ENCODE peak calls at places on chromosomes 13 and 19, in ten cellular contexts. Y is T-cell; F is EL; T is EH; R is activated CD4-positive, alpha-beta T cell treated with anti-CD3 and anti-CD28 coated beads, Interleukin-2, amount 50 U/mL, for 24 hours; I is GM12865; N is left cardiac atrium; C is stimulated activated CD4-positive, alpha-beta T cell treated with anti-CD3 and anti-CD28 coated beads, Interleukin-1b, Interleukin-23, amount 100 ng/mL, for 4 hours; P is fibroblast of the aortic adventitia; U is heart left ventricle. Q is an unnamed sample.

GRCh38 chr19:17041994-17042393 is 15.4 kb upstream of the CPAMD8 start:
- DNase-seq in Y (no peak), F (peak; percentile 11), T (peak; percentile 29), R (no peak), I (no peak), N (peak; percentile 35), C (no peak), P (peak; percentile 66), U (peak; percentile 64), Q (no peak)

GRCh38 chr19:41882568-41883462 is at the start of gene ARHGEF1:
- DNase-seq in Y (peak; percentile 74), F (peak; percentile 49), T (peak; percentile 58), R (peak; percentile 50), I (peak; percentile 77), N (peak; percentile 79), C (no peak), P (no peak), U (peak; percentile 80), Q (peak; percentile 60)

GRCh38 chr19:17755977-17756670 is 4.8 kb downstream of the FCHO1 start:
- DNase-seq in Y (peak; percentile 45), F (peak; percentile 31), T (peak; percentile 40), R (no peak), I (peak; percentile 93), N (no peak), C (no peak), P (peak; percentile 37), U (peak; percentile 46), Q (peak; percentile 49)

GRCh38 chr13:109145631-109146030 is 516.2 kb downstream of the MYO16 start:
- DNase-seq in Y (no peak), F (peak; percentile 68), T (peak; percentile 74), R (no peak), I (peak; percentile 48), N (no peak), C (no peak), P (peak; percentile 78), U (peak; percentile 30), Q (peak; percentile 81)

GRCh38 chr19:40193587-40193849 is 2.3 kb downstream of the MAP3K10 start:
- DNase-seq in Y (no peak), F (peak; percentile 31), T (peak; percentile 70), R (no peak), I (no peak), N (no peak), C (no peak), P (peak; percentile 45), U (no peak), Q (no peak)

GRCh38 chr13:107721436-107721835 is 493.9 kb downstream of the LIG4 start:
- DNase-seq in Y (no peak), F (no peak), T (no peak), R (no peak), I (no peak), N (no peak), C (no peak), P (no peak), U (no peak), Q (no peak)

GRCh38 chr13:71374471-71375041 is 492.4 kb downstream of the DACH1 start:
- DNase-seq in Y (no peak), F (no peak), T (no peak), R (no peak), I (no peak), N (no peak), C (no peak), P (no peak), U (no peak), Q (no peak)

GRCh38 chr19:38737297-38737865 is 6.9 kb downstream of the CAPN12 start:
- DNase-seq in Y (no peak), F (no peak), T (peak; percentile 4), R (no peak), I (peak; percentile 1), N (no peak), C (no peak), P (no peak), U (no peak), Q (peak; percentile 13)

GRCh38 chr13:96771501-96772367 is 222.5 kb downstream of the OXGR1 start:
- DNase-seq in Y (no peak), F (no peak), T (no peak), R (no peak), I (peak; percentile 8), N (no peak), C (no peak), P (peak; percentile 61), U (no peak), Q (no peak)

GRCh38 chr19:10936661-10937084 is 8.1 kb downstream of the TIMM29 start:
- DNase-seq in Y (no peak), F (peak; percentile 81), T (peak; percentile 81), R (peak; percentile 30), I (peak; percentile 79), N (no peak), C (peak; percentile 24), P (peak; percentile 89), U (no peak), Q (peak; percentile 91)